ENCODE peak calls at places on chromosome 1, in eight cellular contexts. W is thoracic aorta, G is heart right ventricle, V is upper lobe of right lung, Y is nephron progenitor cell, K is stomach, N is epithelial cell of proximal tubule, R is IMR-90. T is an unnamed sample.

GRCh38 chr1:236670060-236670459 is 16.2 kb upstream of the ACTN2 start:
- DNase-seq in V (no peak), Y (no peak), G (no peak), N (no peak), R (no peak), K (no peak), W (no peak), T (no peak)

GRCh38 chr1:116870322-116870721 is 39.4 kb upstream of the PTGFRN start:
- DNase-seq in N (no peak), K (no peak), R (no peak), G (no peak), V (no peak), W (no peak), Y (no peak), T (no peak)

GRCh38 chr1:110214454-110215404 is 4.6 kb downstream of the KCNC4 start:
- DNase-seq in Y (no peak), R (peak; percentile 9), N (no peak), G (no peak), K (peak; percentile 59), W (no peak), V (no peak), T (no peak)

GRCh38 chr1:159532922-159533321 is 2.9 kb downstream of the OR10J5 start:
- DNase-seq in V (no peak), G (no peak), R (no peak), W (no peak), Y (no peak), K (no peak), N (no peak), T (no peak)

GRCh38 chr1:212945056-212945455 is 5.3 kb upstream of the VASH2 start:
- DNase-seq in N (no peak), G (no peak), K (no peak), Y (no peak), V (no peak), R (no peak), W (no peak), T (no peak)

GRCh38 chr1:14871569-14871968 is 273.1 kb downstream of the KAZN start:
- DNase-seq in N (no peak), Y (no peak), V (no peak), W (no peak), K (no peak), R (no peak), G (no peak), T (no peak)

GRCh38 chr1:165598676-165599059 is 32.4 kb upstream of the MGST3 start:
- DNase-seq in K (no peak), N (no peak), G (no peak), W (no peak), Y (no peak), V (no peak), R (no peak), T (no peak)

GRCh38 chr1:6358144-6358624 is 35.4 kb downstream of the ACOT7 start:
- DNase-seq in R (no peak), W (no peak), N (no peak), V (no peak), Y (no peak), K (no peak), G (no peak), T (no peak)

GRCh38 chr1:85148524-85149250 is 52.1 kb downstream of the SYDE2 start:
- DNase-seq in W (no peak), V (no peak), N (peak; percentile 13), K (no peak), R (peak; percentile 64), Y (no peak), G (peak; percentile 40), T (no peak)

GRCh38 chr1:221946768-221947167 is 204.9 kb upstream of the DUSP10 start:
- DNase-seq in G (no peak), R (no peak), Y (no peak), N (no peak), V (no peak), W (no peak), K (no peak), T (no peak)

GRCh38 chr1:30754684-30755171 is 2.8 kb downstream of the LAPTM5 start:
- DNase-seq in N (no peak), K (no peak), Y (no peak), V (no peak), G (no peak), R (no peak), W (no peak), T (no peak)

GRCh38 chr1:101284622-101285218 is 47.9 kb downstream of the S1PR1 start:
- DNase-seq in N (no peak), G (no peak), K (no peak), Y (no peak), R (no peak), W (no peak), V (no peak), T (no peak)

GRCh38 chr1:178192686-178193085 is 98.8 kb downstream of the RASAL2 start:
- DNase-seq in N (peak; percentile 67), W (no peak), G (peak; percentile 23), R (peak; percentile 72), Y (no peak), V (no peak), K (peak; percentile 47), T (no peak)

GRCh38 chr1:23727362-23727811 is 15.9 kb upstream of the ELOA start:
- DNase-seq in R (peak; percentile 91), K (peak; percentile 85), V (peak; percentile 93), G (no peak), N (no peak), Y (no peak), W (no peak), T (no peak)

GRCh38 chr1:221302357-221303147 is 423.3 kb downstream of the HLX start:
- DNase-seq in G (no peak), R (no peak), V (no peak), K (no peak), N (no peak), W (no peak), Y (no peak), T (no peak)

GRCh38 chr1:66309006-66309741 is 224.8 kb upstream of the SGIP1 start:
- DNase-seq in V (no peak), N (no peak), Y (no peak), G (no peak), W (no peak), K (no peak), R (no peak), T (no peak)

DNA sequence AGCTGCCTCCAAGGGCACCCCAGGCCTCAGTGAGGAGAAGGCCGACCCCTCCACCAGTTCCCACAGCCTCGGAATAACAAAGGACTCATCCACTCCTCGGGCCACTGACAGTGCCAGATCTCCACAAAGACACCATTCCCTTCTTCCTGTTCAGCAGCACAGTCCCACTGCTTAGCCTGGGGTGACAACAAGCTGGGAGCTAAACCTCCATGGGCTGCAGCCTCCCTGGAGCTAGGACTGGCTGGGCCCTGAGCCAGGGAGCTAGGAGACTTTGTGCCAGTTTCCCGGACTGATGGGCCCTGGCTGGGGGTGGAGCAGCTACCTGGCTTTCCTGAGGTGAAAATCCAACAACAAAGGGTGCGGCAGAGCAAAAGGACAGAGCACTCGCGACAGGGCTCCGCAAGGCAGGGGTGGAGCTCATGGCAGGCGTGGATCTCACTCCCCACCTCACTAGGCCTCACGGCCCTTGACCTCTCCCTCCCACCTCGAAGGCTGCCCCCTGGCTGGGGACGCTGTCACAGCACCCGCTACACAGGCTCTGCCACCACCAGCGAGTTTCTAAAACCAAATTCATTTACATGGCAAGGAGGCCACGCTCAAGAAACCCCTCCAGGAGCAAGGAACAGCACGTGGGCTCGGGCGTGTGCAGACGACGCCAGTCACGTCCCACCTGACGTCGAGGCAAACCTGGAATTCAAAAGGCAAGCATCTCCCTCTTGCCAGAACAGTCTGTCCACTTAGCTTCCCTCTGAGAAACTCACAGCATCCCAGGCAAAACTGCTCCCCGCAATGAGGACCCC is 13.8 kb downstream of the SLC35E2B start:
- DNase-seq in G (no peak), K (peak; percentile 84), V (peak; percentile 61), Y (no peak), R (no peak), N (no peak), W (no peak), T (peak; percentile 63)
- TF ChIP-seq CTCF in G (no peak), K (peak; percentile 26), V (no peak), Y (no peak), R (peak; percentile 28), N (peak; percentile 56), W (no peak), T (peak; percentile 25)

GRCh38 chr1:67851800-67852199 is 18.5 kb upstream of the GNG12 start:
- DNase-seq in R (no peak), V (no peak), W (no peak), Y (no peak), G (no peak), K (no peak), N (no peak), T (no peak)

GRCh38 chr1:67847466-67847865 is 14.2 kb upstream of the GNG12 start:
- DNase-seq in W (no peak), V (no peak), N (no peak), K (no peak), R (peak; percentile 74), G (no peak), Y (no peak), T (no peak)

GRCh38 chr1:67850611-67851075 is 17.4 kb upstream of the GNG12 start:
- DNase-seq in K (peak; percentile 88), R (peak; percentile 92), N (peak; percentile 83), W (peak; percentile 88), V (peak; percentile 81), G (peak; percentile 72), Y (no peak), T (no peak)

GRCh38 chr1:67853704-67854103 is 20.4 kb upstream of the GNG12 start:
- DNase-seq in R (peak; percentile 86), W (no peak), Y (peak; percentile 74), K (peak; percentile 51), V (peak; percentile 76), N (no peak), G (peak; percentile 54), T (no peak)

GRCh38 chr1:67850151-67850551 is 16.9 kb upstream of the GNG12 start:
- DNase-seq in K (no peak), V (no peak), Y (no peak), R (peak; percentile 60), G (no peak), N (no peak), W (no peak), T (no peak)
- TF ChIP-seq CTCF in K (peak; percentile 33), V (peak; percentile 59), Y (peak; percentile 48), R (peak; percentile 60), G (peak; percentile 29), N (peak; percentile 59), W (peak; percentile 46), T (peak; percentile 88)

GRCh38 chr1:60848583-60849188 is 233.7 kb upstream of the NFIA start:
- DNase-seq in R (peak; percentile 38), K (no peak), G (no peak), Y (no peak), N (no peak), V (no peak), W (no peak), T (no peak)
- TF ChIP-seq CTCF in R (peak; percentile 58), K (peak; percentile 23), G (peak; percentile 31), Y (peak; percentile 60), N (peak; percentile 70), V (peak; percentile 43), W (peak; percentile 27), T (peak; percentile 89)

GRCh38 chr1:11320153-11320936 is 47.3 kb downstream of the UBIAD1 start:
- DNase-seq in N (no peak), K (no peak), W (no peak), G (no peak), R (no peak), V (no peak), Y (peak; percentile 82), T (no peak)
- TF ChIP-seq CTCF in N (peak; percentile 81), K (no peak), W (no peak), G (peak; percentile 14), R (peak; percentile 26), V (peak; percentile 46), Y (peak; percentile 83), T (peak; percentile 75)

GRCh38 chr1:154425172-154425571 is 20.0 kb downstream of the IL6R start:
- DNase-seq in Y (no peak), W (no peak), V (no peak), K (no peak), G (no peak), N (no peak), R (no peak), T (no peak)
- TF ChIP-seq CTCF in Y (no peak), W (no peak), V (no peak), K (no peak), G (no peak), N (no peak), R (no peak), T (no peak)

T was measured in chondrocyte.